ENCODE peak calls at places on chromosomes 13 and 19, in five cellular contexts. D is astrocyte of the spinal cord; I is stimulated activated CD4-positive, alpha-beta T cell treated with anti-CD3 and anti-CD28 coated beads, Interleukin-2, amount 100 ng/mL, for 48 hours; H is T-helper 17 cell; Y is AG09319. C is an unnamed sample.

GRCh38 chr19:19134687-19135158 is 3.6 kb downstream of the TMEM161A start:
- DNase-seq in D (no peak), I (peak), H (peak), Y (no peak), C (no peak)

GRCh38 chr13:99956473-99957349 is 14.9 kb downstream of the ZIC5 start:
- DNase-seq in D (no peak), I (no peak), H (no peak), Y (no peak), C (no peak)

GRCh38 chr19:47769534-47769933 is 9.0 kb upstream of the SELENOW start:
- DNase-seq in D (no peak), I (no peak), H (no peak), Y (no peak), C (no peak)

GRCh38 chr13:67120872-67121531 is 109.1 kb downstream of the PCDH9 start:
- DNase-seq in D (no peak), I (no peak), H (no peak), Y (no peak), C (no peak)

GRCh38 chr19:14368011-14368513 is 13.2 kb upstream of the ADGRE5 start:
- DNase-seq in D (no peak), I (no peak), H (no peak), Y (no peak), C (peak)

GRCh38 chr13:103883152-103883551 is 816.9 kb upstream of the SLC10A2 start:
- DNase-seq in D (peak), I (no peak), H (no peak), Y (peak), C (peak)

GRCh38 chr19:18366027-18366435 is 19.9 kb upstream of the GDF15 start:
- DNase-seq in D (no peak), I (no peak), H (no peak), Y (no peak), C (peak)

GRCh38 chr13:50998326-50998725 is 88.7 kb downstream of the RNASEH2B start:
- DNase-seq in D (no peak), I (no peak), H (no peak), Y (no peak), C (no peak)

GRCh38 chr13:100515410-100515800 is 73.2 kb downstream of the GGACT start:
- DNase-seq in D (no peak), I (no peak), H (no peak), Y (no peak), C (no peak)

GRCh38 chr13:108957369-108958012 is 328.1 kb downstream of the MYO16 start:
- DNase-seq in D (peak), I (no peak), H (no peak), Y (peak), C (no peak)

GRCh38 chr13:36865265-36865664 is 46.2 kb downstream of the RFXAP start:
- DNase-seq in D (no peak), I (no peak), H (no peak), Y (no peak), C (no peak)

GRCh38 chr19:10093295-10094186 is 7.4 kb downstream of the SHFL start:
- DNase-seq in D (no peak), I (no peak), H (no peak), Y (no peak), C (no peak)

GRCh38 chr19:10009269-10009665 is 1.0 kb downstream of the COL5A3 start:
- DNase-seq in D (peak), I (peak), H (peak), Y (no peak), C (peak)

GRCh38 chr13:103236213-103236612 is 170.0 kb upstream of the SLC10A2 start:
- DNase-seq in D (peak), I (no peak), H (no peak), Y (no peak), C (peak)

GRCh38 chr13:40345654-40346372 is 320.6 kb downstream of the FOXO1 start:
- DNase-seq in D (no peak), I (no peak), H (no peak), Y (no peak), C (no peak)

GRCh38 chr13:21075303-21076264 is 14.2 kb upstream of the LATS2 start:
- DNase-seq in D (peak), I (peak), H (no peak), Y (no peak), C (peak)

GRCh38 chr19:44848036-44848804 is 2.1 kb downstream of the NECTIN2 start:
- DNase-seq in D (peak), I (no peak), H (no peak), Y (no peak), C (peak)

GRCh38 chr13:24168392-24168750 is 7.9 kb downstream of the SPATA13 start:
- DNase-seq in D (peak), I (no peak), H (no peak), Y (no peak), C (no peak)

GRCh38 chr13:20239748-20240147 is 7.6 kb upstream of the GJB6 start:
- DNase-seq in D (no peak), I (no peak), H (no peak), Y (no peak), C (no peak)

GRCh38 chr13:24221007-24221406 is 60.5 kb downstream of the SPATA13 start:
- DNase-seq in D (no peak), I (no peak), H (no peak), Y (no peak), C (peak)

GRCh38 chr13:106505295-106505694 is 30.2 kb downstream of the EFNB2 start:
- DNase-seq in D (no peak), I (no peak), H (no peak), Y (no peak), C (no peak)

GRCh38 chr13:113195360-113195759 is 13.1 kb downstream of the PCID2 start:
- DNase-seq in D (no peak), I (no peak), H (no peak), Y (no peak), C (no peak)

GRCh38 chr19:54506079-54506478 is 3.4 kb downstream of the LAIR2 start:
- DNase-seq in D (no peak), I (no peak), H (no peak), Y (no peak), C (no peak)

GRCh38 chr19:5680083-5680436 is 256 bp downstream of the MICOS13 start:
- DNase-seq in D (no peak), I (no peak), H (no peak), Y (no peak), C (no peak)

GRCh38 chr19:2812414-2813234 is 7.0 kb upstream of the ZNF554 start:
- DNase-seq in D (no peak), I (no peak), H (no peak), Y (no peak), C (no peak)

GRCh38 chr19:17078038-17078919 is 2.7 kb downstream of the MYO9B start:
- DNase-seq in D (no peak), I (no peak), H (no peak), Y (no peak), C (no peak)

GRCh38 chr19:2762783-2763496 is 20.1 kb downstream of the SGTA start:
- DNase-seq in D (no peak), I (no peak), H (no peak), Y (no peak), C (no peak)

GRCh38 chr19:45938733-45939319 is 24.2 kb upstream of the NANOS2 start:
- DNase-seq in D (no peak), I (no peak), H (no peak), Y (no peak), C (no peak)

GRCh38 chr13:27788271-27788670 is 4.0 kb upstream of the GSX1 start:
- DNase-seq in D (no peak), I (no peak), H (no peak), Y (no peak), C (no peak)

GRCh38 chr13:59663707-59664106 is 500.0 kb downstream of the DIAPH3 start:
- DNase-seq in D (no peak), I (no peak), H (no peak), Y (no peak), C (no peak)

GRCh38 chr19:19594371-19594770 is 24.1 kb downstream of the PBX4 start:
- DNase-seq in D (no peak), I (no peak), H (no peak), Y (no peak), C (no peak)

GRCh38 chr13:78247362-78247761 is 328.7 kb upstream of the EDNRB start:
- DNase-seq in D (no peak), I (no peak), H (no peak), Y (no peak), C (peak)